ENCODE peak calls at places on chromosomes 13 and 19, in six cellular contexts. H is K562, X is PC-9, Y is cardiac fibroblast, O is fibroblast of mammary gland, Z is heart left ventricle. K is an unnamed sample.

GRCh38 chr13:37027639-37028038 is 27.1 kb downstream of the EXOSC8 start:
- DNase-seq in H (no peak), X (no peak), Y (no peak), O (no peak), Z (no peak), K (no peak)

GRCh38 chr13:46172531-46172991 is 9.4 kb downstream of the LCP1 start:
- DNase-seq in H (no peak), X (no peak), Y (peak; percentile 9), O (no peak), Z (no peak), K (peak; percentile 85)

GRCh38 chr13:98307744-98308524 is 130.9 kb upstream of the RNF113B start:
- DNase-seq in H (no peak), X (no peak), Y (peak; percentile 41), O (peak; percentile 48), Z (no peak), K (no peak)

GRCh38 chr13:44271031-44271433 is 102.6 kb upstream of the SERP2 start:
- DNase-seq in H (peak; percentile 20), X (no peak), Y (peak; percentile 74), O (peak; percentile 45), Z (no peak), K (no peak)

GRCh38 chr13:29573190-29573589 is 22.3 kb downstream of the SLC7A1 start:
- DNase-seq in H (no peak), X (no peak), Y (peak; percentile 38), O (peak; percentile 60), Z (no peak), K (no peak)

GRCh38 chr13:98751397-98752110 is 918 bp downstream of the SLC15A1 start:
- DNase-seq in H (no peak), X (peak; percentile 37), Y (peak; percentile 38), O (peak; percentile 44), Z (no peak), K (no peak)

GRCh38 chr13:20714161-20714560 is 10.7 kb downstream of the IL17D start:
- DNase-seq in H (no peak), X (no peak), Y (peak; percentile 49), O (peak; percentile 75), Z (peak; percentile 62), K (no peak)

GRCh38 chr13:109439813-109440212 is 346.6 kb downstream of the IRS2 start:
- DNase-seq in H (no peak), X (no peak), Y (no peak), O (no peak), Z (no peak), K (no peak)

GRCh38 chr19:54136864-54137113 is 773 bp upstream of the CNOT3 start:
- DNase-seq in H (no peak), X (no peak), Y (no peak), O (no peak), Z (no peak), K (no peak)

GRCh38 chr19:38049105-38049649 is 142.2 kb downstream of the SIPA1L3 start:
- DNase-seq in H (no peak), X (no peak), Y (peak; percentile 68), O (peak; percentile 48), Z (no peak), K (peak; percentile 83)

GRCh38 chr19:40144151-40144550 is 47.1 kb upstream of the MAP3K10 start:
- DNase-seq in H (no peak), X (no peak), Y (no peak), O (no peak), Z (no peak), K (peak; percentile 74)

GRCh38 chr19:38809592-38810252 is 3.0 kb downstream of the LGALS4 start:
- DNase-seq in H (no peak), X (no peak), Y (no peak), O (no peak), Z (no peak), K (no peak)

GRCh38 chr19:9981406-9982260 is 28.7 kb downstream of the COL5A3 start:
- DNase-seq in H (no peak), X (no peak), Y (peak; percentile 38), O (peak; percentile 69), Z (peak; percentile 17), K (no peak)

GRCh38 chr13:42064966-42065365 is 16.5 kb downstream of the DGKH start:
- DNase-seq in H (no peak), X (no peak), Y (no peak), O (no peak), Z (no peak), K (no peak)

GRCh38 chr13:76720416-76720815 is 165.8 kb downstream of the KCTD12 start:
- DNase-seq in H (no peak), X (no peak), Y (no peak), O (no peak), Z (no peak), K (no peak)

GRCh38 chr13:77860621-77861020 is 58.0 kb downstream of the EDNRB start:
- DNase-seq in H (no peak), X (no peak), Y (peak; percentile 89), O (peak; percentile 92), Z (no peak), K (peak; percentile 4)

GRCh38 chr19:32676895-32677359 is 1.3 kb downstream of the RGS9BP start:
- DNase-seq in H (no peak), X (no peak), Y (no peak), O (no peak), Z (no peak), K (no peak)

GRCh38 chr13:57820924-57821323 is 189.4 kb downstream of the PCDH17 start:
- DNase-seq in H (no peak), X (no peak), Y (no peak), O (no peak), Z (no peak), K (no peak)

GRCh38 chr19:52946322-52947310 is 16.1 kb downstream of the ZNF816 start:
- DNase-seq in H (peak; percentile 12), X (no peak), Y (peak; percentile 14), O (peak; percentile 21), Z (peak; percentile 61), K (no peak)

GRCh38 chr19:13935765-13936486 is 2.3 kb downstream of the PODNL1 start:
- DNase-seq in H (peak; percentile 52), X (no peak), Y (no peak), O (no peak), Z (no peak), K (no peak)

GRCh38 chr19:13938361-13939027 is at the start of gene PODNL1:
- DNase-seq in H (no peak), X (no peak), Y (peak; percentile 43), O (peak; percentile 56), Z (no peak), K (no peak)

GRCh38 chr19:13932911-13933393 is 5.3 kb downstream of the PODNL1 start:
- DNase-seq in H (no peak), X (no peak), Y (no peak), O (no peak), Z (no peak), K (no peak)

GRCh38 chr19:13934785-13935109 is 3.5 kb downstream of the PODNL1 start:
- DNase-seq in H (no peak), X (no peak), Y (no peak), O (no peak), Z (no peak), K (no peak)

DNA sequence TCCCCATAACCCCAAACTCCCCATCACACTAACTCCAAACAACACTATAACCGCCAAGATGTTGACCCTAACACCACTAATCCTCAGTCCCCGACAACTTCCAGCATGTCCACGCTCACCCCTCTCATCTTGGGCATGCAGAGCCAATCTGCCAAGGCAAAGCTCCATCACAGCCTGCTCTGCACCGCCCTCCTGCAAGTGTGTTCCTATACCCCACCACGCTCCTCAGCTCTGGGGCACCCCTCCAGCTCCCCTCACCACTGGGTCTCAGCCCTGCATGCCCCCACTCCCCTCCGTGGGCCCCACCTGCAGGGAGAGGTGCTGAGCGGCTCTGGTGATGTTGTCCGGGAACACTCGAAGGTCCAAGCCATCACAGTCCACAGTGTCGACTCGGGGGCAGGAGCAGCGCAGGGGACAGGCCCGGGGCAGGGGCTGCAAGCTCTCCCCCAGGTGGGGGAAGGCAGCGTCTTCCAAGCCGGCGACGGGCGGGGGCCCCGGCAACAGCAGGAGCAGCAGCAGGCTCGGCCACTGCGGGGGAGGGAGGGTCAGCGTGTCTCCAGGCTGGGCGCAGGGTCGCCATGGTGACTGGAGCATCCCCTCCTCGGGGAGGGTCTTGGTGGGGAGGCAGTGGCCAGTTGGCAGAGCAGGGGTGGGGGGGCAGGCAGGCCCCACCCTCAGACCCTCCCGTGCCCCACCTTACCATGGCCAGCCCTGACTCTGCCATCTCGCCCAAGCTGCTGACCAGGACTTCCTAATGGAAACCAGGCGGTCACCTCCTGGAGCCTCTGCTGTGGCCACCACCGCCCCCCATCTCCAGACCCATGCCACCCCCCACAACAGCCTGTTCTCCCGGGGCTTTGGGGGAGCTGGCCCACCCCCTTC is 497 bp downstream of the PODNL1 start:
- DNase-seq in H (no peak), X (no peak), Y (no peak), O (no peak), Z (no peak), K (no peak)
- H3K4me3 ChIP-seq in H (no peak overlapping the region), X (no peak overlapping the region), Y (peak overlapping the region; percentile 33), O (peak overlapping the region; percentile 25), Z (peak overlapping the region; percentile 51), K (no peak overlapping the region)

DNA sequence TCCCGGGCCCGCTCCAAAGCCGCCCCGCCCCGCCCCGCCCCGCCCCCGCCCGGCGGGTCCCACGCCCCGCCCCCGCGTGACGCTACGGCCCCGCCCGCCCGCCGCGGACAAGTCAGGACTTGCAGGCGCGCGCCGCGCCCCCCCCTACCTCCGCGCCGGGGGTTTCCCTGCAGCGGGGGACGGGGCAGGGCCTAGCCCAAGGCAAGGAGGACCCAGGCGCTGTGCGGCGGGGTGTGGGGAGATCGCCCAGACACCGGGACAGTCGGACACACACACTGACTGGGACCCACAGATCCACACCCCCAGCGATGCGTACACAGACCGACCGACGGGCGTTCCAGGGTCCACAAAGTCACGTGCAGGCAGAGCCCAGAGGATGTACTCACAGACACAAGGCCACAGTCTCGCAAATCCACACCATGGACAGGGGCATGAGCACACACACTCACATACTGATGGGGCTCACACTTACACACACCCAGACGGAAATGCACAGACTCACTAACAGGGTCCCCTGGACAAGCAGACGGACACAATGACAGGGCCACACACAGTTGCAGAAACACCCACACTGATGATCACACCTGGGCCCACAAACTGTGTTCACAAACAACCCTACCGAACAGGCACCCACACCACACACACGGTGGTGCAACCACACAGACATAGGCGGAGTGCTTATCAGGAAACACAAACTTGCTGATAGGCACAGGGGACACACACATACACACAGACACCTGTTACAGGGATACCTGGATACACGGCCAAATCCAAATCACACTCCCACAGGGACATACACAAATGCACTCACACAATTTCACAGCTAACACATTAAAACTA is 436 bp upstream of the BBC3 start:
- DNase-seq in H (peak; percentile 85), X (peak; percentile 85), Y (peak; percentile 87), O (peak; percentile 76), Z (peak; percentile 95), K (no peak)
- H3K4me3 ChIP-seq in H (peak overlapping the region; percentile 100), X (peak overlapping the region; percentile 99), Y (peak overlapping the region; percentile 96), O (peak overlapping the region; percentile 68), Z (peak overlapping the region; percentile 96), K (peak overlapping the region; percentile 50)

GRCh38 chr13:35917942-35918645 is 213.1 kb downstream of the DCLK1 start:
- DNase-seq in H (no peak), X (no peak), Y (peak; percentile 31), O (peak; percentile 52), Z (no peak), K (no peak)
- H3K4me3 ChIP-seq in H (no peak overlapping the region), X (no peak overlapping the region), Y (no peak overlapping the region), O (no peak overlapping the region), Z (no peak overlapping the region), K (no peak overlapping the region)

DNA sequence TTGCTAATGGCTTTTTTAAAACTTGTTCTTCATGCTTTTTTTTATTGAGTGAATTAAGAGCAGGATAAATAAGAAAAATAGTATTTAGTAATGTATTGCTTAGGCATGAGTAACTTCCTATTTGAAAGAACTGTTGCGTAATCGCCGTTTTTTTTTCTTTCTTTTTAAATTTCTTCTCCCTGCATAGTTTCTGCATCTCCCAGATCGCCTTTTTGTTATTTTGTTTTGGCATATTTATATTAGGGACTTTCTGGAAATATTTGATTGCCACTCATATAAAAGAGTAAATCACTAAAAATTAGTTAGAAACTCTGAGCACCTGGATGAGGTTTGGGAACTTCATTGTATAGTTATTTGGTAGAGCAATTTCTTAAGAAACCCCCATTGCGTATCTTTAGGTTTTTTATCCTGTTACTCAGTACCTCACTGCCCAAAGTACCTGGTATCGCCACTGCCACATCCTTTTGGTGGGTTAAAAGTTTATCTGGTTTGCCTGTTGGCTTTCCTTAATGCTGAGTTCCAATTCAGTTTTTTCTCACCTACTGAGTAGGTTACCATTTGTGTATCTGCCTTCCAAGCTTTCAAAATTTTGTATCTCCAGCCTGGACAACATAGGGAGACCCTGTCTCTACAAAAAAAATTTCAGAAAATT is 36.2 kb upstream of the LPAR6 start:
- DNase-seq in H (no peak), X (no peak), Y (peak; percentile 89), O (peak; percentile 81), Z (no peak), K (no peak)
- H3K4me3 ChIP-seq in H (no peak overlapping the region), X (no peak overlapping the region), Y (no peak overlapping the region), O (no peak overlapping the region), Z (peak overlapping the region; percentile 27), K (no peak overlapping the region)